ENCODE peak calls at places on chromosome 21, in nine cellular contexts. X, T, P, V, R, W, F, O and U are unnamed samples.

GRCh38 chr21:46069166-46069565 is 28.7 kb upstream of the COL6A2 start:
- DNase-seq in X (no peak), F (no peak), O (no peak), V (no peak), T (no peak), R (no peak), P (no peak), W (no peak), U (no peak)

GRCh38 chr21:42381347-42381984 is 14.4 kb downstream of the TMPRSS3 start:
- DNase-seq in X (peak), P (no peak), T (no peak), F (peak), O (peak), W (peak), R (no peak), V (peak), U (peak)

GRCh38 chr21:10273196-10273595 is 248.2 kb upstream of the TPTE start:
- DNase-seq in P (no peak), V (no peak), X (no peak), R (no peak), F (no peak), O (no peak), T (no peak), W (no peak), U (no peak)

GRCh38 chr21:38968887-38969543 is 163.3 kb downstream of the ETS2 start:
- DNase-seq in W (no peak), F (no peak), X (no peak), P (no peak), R (no peak), O (no peak), V (no peak), T (no peak), U (no peak)

GRCh38 chr21:20739421-20739820 is 258.8 kb upstream of the NCAM2 start:
- DNase-seq in R (no peak), F (no peak), W (peak), X (no peak), O (no peak), V (no peak), P (no peak), T (no peak), U (peak)

GRCh38 chr21:33238565-33239255 is 9.0 kb downstream of the IFNAR2 start:
- DNase-seq in F (no peak), T (no peak), P (no peak), X (peak), V (no peak), O (no peak), R (no peak), W (no peak), U (no peak)

GRCh38 chr21:42257091-42257760 is 38.3 kb downstream of the ABCG1 start:
- DNase-seq in F (no peak), V (no peak), X (no peak), R (no peak), T (no peak), O (no peak), P (no peak), W (no peak), U (no peak)

GRCh38 chr21:44677881-44678280 is 4.1 kb downstream of the KRTAP12-1 start:
- DNase-seq in T (no peak), W (no peak), X (no peak), V (no peak), R (no peak), P (no peak), O (no peak), F (no peak), U (no peak)

GRCh38 chr21:15022608-15023261 is 42.1 kb downstream of the NRIP1 start:
- DNase-seq in O (no peak), P (no peak), W (no peak), X (peak), V (no peak), F (no peak), T (no peak), R (no peak), U (no peak)

GRCh38 chr21:41846536-41846935 is 32.6 kb downstream of the PRDM15 start:
- DNase-seq in P (no peak), V (no peak), W (no peak), T (no peak), O (no peak), F (no peak), R (no peak), X (no peak), U (no peak)

GRCh38 chr21:39125752-39126485 is 57.3 kb downstream of the PSMG1 start:
- DNase-seq in O (peak), V (peak), P (peak), W (peak), T (no peak), X (peak), R (peak), F (peak), U (peak)

GRCh38 chr21:38323721-38324591 is 67.2 kb downstream of the KCNJ15 start:
- DNase-seq in T (no peak), W (peak), V (peak), X (peak), P (no peak), R (no peak), O (no peak), F (no peak), U (no peak)

GRCh38 chr21:39463308-39463707 is 11.5 kb downstream of the SH3BGR start:
- DNase-seq in W (no peak), T (no peak), O (no peak), R (no peak), F (no peak), V (no peak), X (no peak), P (no peak), U (no peak)

GRCh38 chr21:44428281-44428942 is 26.9 kb upstream of the LRRC3 start:
- DNase-seq in O (peak), W (no peak), T (no peak), X (no peak), V (no peak), F (no peak), R (no peak), P (no peak), U (peak)

GRCh38 chr21:44913425-44914175 is 7.1 kb downstream of the ITGB2 start:
- DNase-seq in T (no peak), P (no peak), R (no peak), F (no peak), W (no peak), V (no peak), X (no peak), O (peak), U (no peak)

GRCh38 chr21:21029159-21029558 is 30.9 kb downstream of the NCAM2 start:
- DNase-seq in V (no peak), W (no peak), R (no peak), T (no peak), O (no peak), F (no peak), X (no peak), P (no peak), U (no peak)

GRCh38 chr21:17196619-17197018 is 316.2 kb upstream of the CXADR start:
- DNase-seq in O (no peak), X (no peak), W (no peak), P (no peak), T (no peak), V (no peak), R (no peak), F (no peak), U (no peak)

GRCh38 chr21:32929633-32930038 is 96.1 kb upstream of the OLIG2 start:
- DNase-seq in X (no peak), R (no peak), F (no peak), O (no peak), W (no peak), T (no peak), P (no peak), V (no peak), U (no peak)

GRCh38 chr21:20728691-20729090 is 269.5 kb upstream of the NCAM2 start:
- DNase-seq in O (no peak), T (no peak), X (no peak), P (no peak), W (peak), R (no peak), V (no peak), F (no peak), U (no peak)

GRCh38 chr21:43034098-43034497 is 41.5 kb downstream of the CBS start:
- DNase-seq in V (no peak), P (no peak), T (no peak), X (peak), W (no peak), F (no peak), O (no peak), R (no peak), U (no peak)

GRCh38 chr21:42532466-42533181 is 19.0 kb downstream of the SLC37A1 start:
- DNase-seq in R (peak), F (no peak), P (peak), W (no peak), T (no peak), X (peak), V (no peak), O (peak), U (peak)